ENCODE peak calls at places on chromosomes 3 and 15, in seven cellular contexts. X is fibroblast of pulmonary artery, I is GM12864, Z is MCF 10A, N is ecto neural progenitor cell, F is GM04503, D is colonic mucosa. Q is an unnamed sample.

GRCh38 chr3:143585720-143586456 is 262.4 kb downstream of the SLC9A9 start:
- DNase-seq in X (peak), I (peak), Z (no peak), N (no peak), F (no peak), D (no peak), Q (no peak)

GRCh38 chr3:197706658-197707057 is 30.0 kb downstream of the RUBCN start:
- DNase-seq in X (no peak), I (no peak), Z (no peak), N (no peak), F (no peak), D (no peak), Q (no peak)

GRCh38 chr3:196422976-196423781 is 9.0 kb downstream of the UBXN7 start:
- DNase-seq in X (peak), I (no peak), Z (no peak), N (no peak), F (no peak), D (peak), Q (no peak)

GRCh38 chr15:63615935-63616334 is 18.7 kb downstream of the FBXL22 start:
- DNase-seq in X (no peak), I (no peak), Z (no peak), N (no peak), F (no peak), D (no peak), Q (no peak)

GRCh38 chr15:42091753-42092665 is 2.4 kb downstream of the PLA2G4D start:
- DNase-seq in X (no peak), I (no peak), Z (peak), N (no peak), F (no peak), D (no peak), Q (no peak)

GRCh38 chr15:73872370-73872769 is 994 bp upstream of the TBC1D21 start:
- DNase-seq in X (peak), I (no peak), Z (no peak), N (no peak), F (peak), D (no peak), Q (peak)

GRCh38 chr3:61877359-61877770 is 316.0 kb downstream of the PTPRG start:
- DNase-seq in X (peak), I (no peak), Z (no peak), N (no peak), F (no peak), D (no peak), Q (no peak)

GRCh38 chr15:35973019-35973418 is 427.1 kb upstream of the DPH6 start:
- DNase-seq in X (no peak), I (no peak), Z (no peak), N (no peak), F (no peak), D (no peak), Q (no peak)

GRCh38 chr15:85646538-85647091 is 148.1 kb downstream of the KLHL25 start:
- DNase-seq in X (no peak), I (peak), Z (no peak), N (no peak), F (no peak), D (no peak), Q (peak)

GRCh38 chr3:129277829-129278271 is 820 bp upstream of the HMCES start:
- DNase-seq in X (no peak), I (no peak), Z (no peak), N (peak), F (no peak), D (peak), Q (no peak)

GRCh38 chr3:25423780-25424179 is 4.3 kb upstream of the RARB start:
- DNase-seq in X (peak), I (no peak), Z (peak), N (no peak), F (peak), D (no peak), Q (peak)

GRCh38 chr3:184952671-184953070 is 140.7 kb downstream of the VPS8 start:
- DNase-seq in X (peak), I (no peak), Z (peak), N (no peak), F (peak), D (no peak), Q (peak)

GRCh38 chr3:125121246-125122010 is 65.6 kb upstream of the HEG1 start:
- DNase-seq in X (no peak), I (peak), Z (no peak), N (peak), F (no peak), D (no peak), Q (no peak)

GRCh38 chr3:123750659-123751420 is 133.3 kb downstream of the MYLK start:
- DNase-seq in X (peak), I (no peak), Z (peak), N (no peak), F (peak), D (peak), Q (peak)

GRCh38 chr3:119555309-119555735 is 4.1 kb downstream of the CD80 start:
- DNase-seq in X (no peak), I (no peak), Z (no peak), N (no peak), F (no peak), D (no peak), Q (no peak)

Q was measured in GM04504.